ENCODE peak calls at places on chromosomes 11 and 22, in eight cellular contexts. E, T, L, F, Y, X, B and J are unnamed samples.

GRCh38 chr22:46171940-46172339 is 21.6 kb downstream of the PPARA start:
- DNase-seq in E (no peak), T (no peak), L (no peak), F (peak; percentile 92), Y (peak; percentile 91), X (no peak), B (peak; percentile 81), J (peak; percentile 77)

GRCh38 chr11:131065435-131066295 is 149.4 kb upstream of the SNX19 start:
- DNase-seq in E (no peak), T (no peak), L (no peak), F (no peak), Y (no peak), X (no peak), B (no peak), J (no peak)

GRCh38 chr22:46762238-46763050 is at the start of gene TBC1D22A:
- DNase-seq in E (peak; percentile 94), T (peak; percentile 91), L (peak; percentile 97), F (peak; percentile 88), Y (peak; percentile 99), X (peak; percentile 98), B (peak; percentile 82), J (peak; percentile 96)

GRCh38 chr22:30017375-30017774 is 62.9 kb upstream of the HORMAD2 start:
- DNase-seq in E (peak; percentile 33), T (no peak), L (no peak), F (no peak), Y (peak; percentile 72), X (no peak), B (no peak), J (no peak)

GRCh38 chr22:20949698-20950183 is 17.3 kb upstream of the AIFM3 start:
- DNase-seq in E (no peak), T (no peak), L (no peak), F (no peak), Y (no peak), X (no peak), B (no peak), J (no peak)

GRCh38 chr11:105891685-105892084 is 130.4 kb downstream of the MSANTD4 start:
- DNase-seq in E (no peak), T (no peak), L (no peak), F (no peak), Y (no peak), X (no peak), B (no peak), J (no peak)

GRCh38 chr11:46277623-46278386 is at the start of gene CREB3L1:
- DNase-seq in E (no peak), T (peak; percentile 83), L (peak; percentile 59), F (no peak), Y (peak; percentile 59), X (peak; percentile 80), B (no peak), J (peak; percentile 90)

GRCh38 chr11:76702378-76703128 is 32.0 kb upstream of the LRRC32 start:
- DNase-seq in E (no peak), T (no peak), L (no peak), F (no peak), Y (peak; percentile 23), X (no peak), B (no peak), J (no peak)

GRCh38 chr22:35661377-35661937 is 13.2 kb downstream of the APOL6 start:
- DNase-seq in E (no peak), T (no peak), L (no peak), F (peak; percentile 27), Y (peak; percentile 73), X (no peak), B (no peak), J (no peak)

GRCh38 chr11:2367266-2368160 is 9.6 kb upstream of the CD81 start:
- DNase-seq in E (no peak), T (no peak), L (no peak), F (no peak), Y (no peak), X (no peak), B (no peak), J (no peak)
- H3K27me3 ChIP-seq in E (no peaks in the 10 kb centered on the region), T (no peaks in the 10 kb centered on the region), L (no peaks in the 10 kb centered on the region), F (no peaks in the 10 kb centered on the region), Y (no peaks in the 10 kb centered on the region), X (no peaks in the 10 kb centered on the region), B (no peaks in the 10 kb centered on the region), J (no peaks in the 10 kb centered on the region)

GRCh38 chr11:122642971-122643370 is 12.6 kb upstream of the UBASH3B start:
- DNase-seq in E (no peak), T (no peak), L (no peak), F (no peak), Y (peak; percentile 53), X (no peak), B (no peak), J (no peak)

GRCh38 chr11:122645847-122646246 is 9.7 kb upstream of the UBASH3B start:
- DNase-seq in E (no peak), T (no peak), L (no peak), F (no peak), Y (peak; percentile 46), X (no peak), B (no peak), J (no peak)

GRCh38 chr11:122646549-122647340 is 8.8 kb upstream of the UBASH3B start:
- DNase-seq in E (no peak), T (no peak), L (no peak), F (peak; percentile 75), Y (peak; percentile 89), X (no peak), B (no peak), J (no peak)

GRCh38 chr11:122637538-122637937 is 18.0 kb upstream of the UBASH3B start:
- DNase-seq in E (no peak), T (no peak), L (no peak), F (no peak), Y (no peak), X (no peak), B (no peak), J (no peak)

GRCh38 chr11:122642472-122642922 is 13.0 kb upstream of the UBASH3B start:
- DNase-seq in E (peak; percentile 60), T (peak; percentile 9), L (no peak), F (peak; percentile 80), Y (peak; percentile 92), X (no peak), B (peak; percentile 74), J (no peak)
- H3K27me3 ChIP-seq in E (no peaks in the 10 kb centered on the region), T (no peaks in the 10 kb centered on the region), L (no peaks in the 10 kb centered on the region), F (no peaks in the 10 kb centered on the region), Y (no peaks in the 10 kb centered on the region), X (no peaks in the 10 kb centered on the region), B (no peaks in the 10 kb centered on the region), J (no peaks in the 10 kb centered on the region)

GRCh38 chr11:67409781-67410368 is 5.6 kb upstream of the CARNS1 start:
- DNase-seq in E (no peak), T (peak; percentile 61), L (peak; percentile 67), F (no peak), Y (no peak), X (no peak), B (no peak), J (peak; percentile 59)
- H3K27me3 ChIP-seq in E (peaks cover 6% of the 10 kb centered on the region), T (no peaks in the 10 kb centered on the region), L (peaks cover 12% of the 10 kb centered on the region), F (no peaks in the 10 kb centered on the region), Y (peaks cover 23% of the 10 kb centered on the region), X (no peaks in the 10 kb centered on the region), B (peaks cover 39% of the 10 kb centered on the region), J (no peaks in the 10 kb centered on the region)

DNA sequence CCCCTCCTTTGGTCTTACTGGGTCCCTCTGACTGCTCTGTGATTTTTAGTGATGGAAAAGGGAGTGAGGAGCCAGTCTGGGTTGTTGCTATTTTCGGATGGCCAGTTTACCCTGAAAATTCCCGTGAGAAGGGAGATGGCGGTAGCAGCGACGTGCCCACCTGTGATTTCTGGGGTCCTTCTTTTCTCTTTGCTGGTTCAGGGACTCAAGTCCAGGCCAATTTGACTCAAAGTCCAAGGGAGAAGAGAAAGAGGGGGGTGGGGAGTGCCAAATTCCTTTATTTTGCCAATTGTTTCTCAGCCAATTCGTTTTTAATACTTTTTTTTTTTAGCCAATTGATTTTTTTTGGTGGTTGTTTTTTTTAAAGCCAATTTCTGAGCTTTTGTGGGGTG is 7.0 kb downstream of the IGF2 start:
- DNase-seq in E (no peak), T (no peak), L (no peak), F (no peak), Y (no peak), X (no peak), B (no peak), J (no peak)
- H3K27me3 ChIP-seq in E (peaks cover 2% of the 10 kb centered on the region), T (peaks cover 3% of the 10 kb centered on the region), L (peaks cover 55% of the 10 kb centered on the region), F (peaks cover 16% of the 10 kb centered on the region), Y (peaks cover 22% of the 10 kb centered on the region), X (peaks cover 38% of the 10 kb centered on the region), B (peaks cover 58% of the 10 kb centered on the region), J (peaks cover 21% of the 10 kb centered on the region)

DNA sequence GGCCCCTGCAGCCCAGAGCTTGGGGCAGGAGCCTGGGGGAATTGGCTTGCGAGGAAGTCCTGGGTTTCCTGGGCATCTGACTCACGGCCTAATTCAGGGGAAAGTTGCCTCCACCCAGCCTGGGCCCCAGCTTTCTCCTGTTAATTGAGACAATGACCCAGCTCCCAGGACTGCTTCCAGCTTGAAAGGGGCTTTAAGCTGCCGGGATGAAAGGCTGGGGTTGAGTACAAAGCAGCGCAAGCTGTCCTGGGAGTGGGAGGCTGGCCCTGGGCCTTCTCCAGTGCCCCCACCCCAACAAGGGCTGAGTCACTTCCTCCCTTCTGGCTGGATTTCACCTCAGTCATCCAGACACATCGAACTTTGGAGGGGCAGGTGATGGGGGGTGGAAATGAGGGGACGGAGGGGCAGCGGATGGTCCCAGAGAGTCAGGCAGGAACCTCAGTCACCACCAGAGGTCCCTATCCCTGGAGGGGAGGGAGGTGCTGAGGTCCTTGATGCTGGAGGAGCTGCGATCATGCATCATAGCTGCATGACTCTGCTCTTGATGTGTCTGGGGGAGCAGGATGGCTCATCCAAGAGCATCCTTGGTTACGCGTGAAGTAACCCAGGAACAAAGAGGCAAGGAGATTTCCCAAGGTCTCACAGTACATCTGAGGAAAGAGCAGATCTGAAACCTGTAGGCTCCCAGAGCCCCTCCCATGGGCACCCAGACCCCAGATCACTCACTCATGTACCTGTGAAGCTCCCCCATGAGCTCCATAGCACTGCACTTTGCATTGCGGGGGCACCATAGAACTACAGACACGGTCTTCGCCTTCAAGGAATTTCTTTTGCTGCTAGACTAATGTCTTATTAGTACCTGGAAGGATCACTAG is 30.0 kb upstream of the OAF start:
- DNase-seq in E (peak; percentile 42), T (no peak), L (peak; percentile 86), F (peak; percentile 20), Y (peak; percentile 98), X (peak; percentile 31), B (peak; percentile 51), J (peak; percentile 17)
- H3K27me3 ChIP-seq in E (no peaks in the 10 kb centered on the region), T (no peaks in the 10 kb centered on the region), L (peaks cover 65% of the 10 kb centered on the region), F (no peaks in the 10 kb centered on the region), Y (no peaks in the 10 kb centered on the region), X (no peaks in the 10 kb centered on the region), B (peaks cover 22% of the 10 kb centered on the region), J (no peaks in the 10 kb centered on the region)

DNA sequence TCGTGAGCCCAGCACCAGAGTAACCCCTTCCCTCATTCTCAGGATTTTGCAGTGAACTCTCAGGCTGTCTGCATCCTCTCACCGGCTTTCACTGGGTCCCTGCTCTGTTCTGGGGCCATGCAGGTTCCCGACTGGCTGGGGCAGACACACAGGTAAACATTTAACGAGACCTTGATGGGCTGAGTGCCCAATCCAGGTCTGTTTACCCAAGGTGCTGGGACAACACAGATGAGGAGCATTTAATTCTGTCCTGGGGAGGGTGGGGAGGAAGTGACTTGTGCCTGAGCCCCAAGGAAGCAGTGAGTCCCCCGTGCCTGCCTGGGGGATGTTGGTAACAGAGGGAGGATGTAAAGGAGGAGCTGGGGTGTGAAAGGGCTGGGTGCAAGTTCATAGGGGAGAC is 4.4 kb downstream of the BIK start:
- DNase-seq in E (no peak), T (peak; percentile 76), L (no peak), F (no peak), Y (no peak), X (no peak), B (no peak), J (peak; percentile 91)
- H3K27me3 ChIP-seq in E (peaks cover 21% of the 10 kb centered on the region), T (no peaks in the 10 kb centered on the region), L (peaks cover 60% of the 10 kb centered on the region), F (no peaks in the 10 kb centered on the region), Y (peaks cover 20% of the 10 kb centered on the region), X (peaks cover 25% of the 10 kb centered on the region), B (peaks cover 9% of the 10 kb centered on the region), J (peaks cover 7% of the 10 kb centered on the region)